ENCODE peak calls at places on chromosomes 2 and 18, in seven cellular contexts. H is heart left ventricle, L is right lobe of liver, K is A549, Y is WTC11, N is HFF-Myc, Q is pancreas. C is an unnamed sample.

GRCh38 chr2:216312441-216312840 is 59.8 kb downstream of the MARCHF4 start:
- DNase-seq in H (no peak), L (no peak), K (no peak), Y (no peak), N (no peak), Q (no peak), C (no peak)

GRCh38 chr18:31429623-31430022 is 17.9 kb upstream of the DSG3 start:
- DNase-seq in H (no peak), L (no peak), K (peak), Y (no peak), N (no peak), Q (no peak), C (no peak)

GRCh38 chr2:63679252-63679850 is 90.6 kb downstream of the MDH1 start:
- DNase-seq in H (no peak), L (no peak), K (no peak), Y (no peak), N (no peak), Q (no peak), C (no peak)

GRCh38 chr2:240127911-240128607 is 8.0 kb downstream of the COPS9 start:
- DNase-seq in H (no peak), L (no peak), K (no peak), Y (no peak), N (no peak), Q (no peak), C (no peak)

GRCh38 chr2:71122917-71123316 is 7.1 kb downstream of the MCEE start:
- DNase-seq in H (no peak), L (no peak), K (no peak), Y (no peak), N (no peak), Q (no peak), C (no peak)

GRCh38 chr18:67104700-67105284 is 411.7 kb downstream of the DSEL start:
- DNase-seq in H (no peak), L (peak), K (peak), Y (peak), N (peak), Q (peak), C (peak)

GRCh38 chr2:215677466-215677865 is 241.6 kb upstream of the FN1 start:
- DNase-seq in H (no peak), L (no peak), K (no peak), Y (no peak), N (no peak), Q (no peak), C (no peak)

GRCh38 chr2:56118474-56118873 is 65.3 kb upstream of the CCDC85A start:
- DNase-seq in H (no peak), L (no peak), K (no peak), Y (no peak), N (no peak), Q (no peak), C (no peak)

GRCh38 chr2:72581560-72582181 is 244.2 kb downstream of the EXOC6B start:
- DNase-seq in H (no peak), L (no peak), K (peak), Y (peak), N (no peak), Q (no peak), C (no peak)

GRCh38 chr18:7755753-7756475 is 188.8 kb downstream of the PTPRM start:
- DNase-seq in H (no peak), L (no peak), K (no peak), Y (no peak), N (no peak), Q (no peak), C (no peak)

GRCh38 chr2:203886579-203887230 is 19.1 kb downstream of the CTLA4 start:
- DNase-seq in H (no peak), L (no peak), K (no peak), Y (no peak), N (no peak), Q (no peak), C (no peak)

GRCh38 chr2:240817496-240818292 is 2.3 kb downstream of the KIF1A start:
- DNase-seq in H (no peak), L (no peak), K (no peak), Y (no peak), N (no peak), Q (no peak), C (no peak)

GRCh38 chr2:103773884-103774283 is 1012.1 kb downstream of the TMEM182 start:
- DNase-seq in H (no peak), L (no peak), K (no peak), Y (no peak), N (no peak), Q (no peak), C (no peak)

GRCh38 chr2:31282634-31283033 is 48.7 kb downstream of the EHD3 start:
- DNase-seq in H (no peak), L (no peak), K (no peak), Y (no peak), N (no peak), Q (no peak), C (no peak)

GRCh38 chr18:12652861-12653401 is 5.0 kb downstream of the SPIRE1 start:
- DNase-seq in H (no peak), L (no peak), K (no peak), Y (no peak), N (no peak), Q (no peak), C (no peak)

GRCh38 chr18:40904295-40904694 is 1050.7 kb upstream of the PIK3C3 start:
- DNase-seq in H (no peak), L (no peak), K (no peak), Y (no peak), N (no peak), Q (no peak), C (no peak)

GRCh38 chr2:30315391-30316055 is 84.2 kb downstream of the LBH start:
- DNase-seq in H (no peak), L (no peak), K (no peak), Y (no peak), N (no peak), Q (no peak), C (no peak)

GRCh38 chr2:21642647-21643046 is 518.9 kb downstream of the TDRD15 start:
- DNase-seq in H (no peak), L (no peak), K (no peak), Y (no peak), N (no peak), Q (no peak), C (no peak)

GRCh38 chr2:218229239-218229638 is 12.2 kb downstream of the ARPC2 start:
- DNase-seq in H (no peak), L (no peak), K (peak), Y (no peak), N (peak), Q (no peak), C (peak)

GRCh38 chr2:203562283-203562682 is 27.2 kb upstream of the RAPH1 start:
- DNase-seq in H (no peak), L (no peak), K (no peak), Y (no peak), N (no peak), Q (no peak), C (no peak)

GRCh38 chr2:23926289-23926749 is 604 bp downstream of the ATAD2B start:
- DNase-seq in H (peak), L (no peak), K (no peak), Y (peak), N (no peak), Q (no peak), C (no peak)

GRCh38 chr2:83900859-83901258 is 558.2 kb downstream of the SUCLG1 start:
- DNase-seq in H (no peak), L (no peak), K (peak), Y (no peak), N (no peak), Q (no peak), C (no peak)

GRCh38 chr2:100563407-100564247 is 834 bp downstream of the PDCL3 start:
- DNase-seq in H (no peak), L (no peak), K (no peak), Y (no peak), N (no peak), Q (no peak), C (no peak)

GRCh38 chr2:236403125-236403524 is 138.9 kb upstream of the ASB18 start:
- DNase-seq in H (no peak), L (no peak), K (no peak), Y (no peak), N (no peak), Q (no peak), C (no peak)

GRCh38 chr18:43662657-43663056 is 385.4 kb upstream of the SYT4 start:
- DNase-seq in H (no peak), L (no peak), K (no peak), Y (no peak), N (peak), Q (no peak), C (peak)

GRCh38 chr2:12032421-12032820 is 286.0 kb downstream of the LPIN1 start:
- DNase-seq in H (no peak), L (no peak), K (no peak), Y (no peak), N (no peak), Q (no peak), C (no peak)

GRCh38 chr2:109663721-109664120 is 49.6 kb downstream of the SOWAHC start:
- DNase-seq in H (peak), L (peak), K (no peak), Y (no peak), N (peak), Q (no peak), C (peak)

GRCh38 chr2:202588647-202589581 is 45.9 kb upstream of the FAM117B start:
- DNase-seq in H (peak), L (peak), K (peak), Y (peak), N (peak), Q (peak), C (no peak)

GRCh38 chr2:740446-741293 is 63.5 kb upstream of the TMEM18 start:
- DNase-seq in H (peak), L (peak), K (peak), Y (peak), N (peak), Q (peak), C (peak)

GRCh38 chr2:64550042-64550441 is 25.9 kb downstream of the AFTPH start:
- DNase-seq in H (no peak), L (no peak), K (no peak), Y (no peak), N (no peak), Q (no peak), C (no peak)

GRCh38 chr2:129812071-129812470 is 167.4 kb upstream of the RAB6C start:
- DNase-seq in H (peak), L (no peak), K (no peak), Y (no peak), N (no peak), Q (no peak), C (no peak)

GRCh38 chr2:38409136-38409903 is 32.2 kb upstream of the ATL2 start:
- DNase-seq in H (peak), L (no peak), K (no peak), Y (no peak), N (no peak), Q (peak), C (no peak)

GRCh38 chr18:78720456-78721250 is 259.0 kb upstream of the SALL3 start:
- DNase-seq in H (no peak), L (no peak), K (no peak), Y (no peak), N (no peak), Q (no peak), C (no peak)

GRCh38 chr18:51235011-51235789 is 37.7 kb upstream of the MEX3C start:
- DNase-seq in H (no peak), L (no peak), K (peak), Y (no peak), N (no peak), Q (no peak), C (no peak)

GRCh38 chr2:84865181-84865783 is 15.6 kb downstream of the TRABD2A start:
- DNase-seq in H (no peak), L (no peak), K (peak), Y (no peak), N (no peak), Q (no peak), C (no peak)

GRCh38 chr18:70781860-70782453 is 493.1 kb downstream of the SOCS6 start:
- DNase-seq in H (no peak), L (peak), K (peak), Y (peak), N (no peak), Q (peak), C (no peak)

GRCh38 chr2:68776124-68776523 is 41.5 kb downstream of the ARHGAP25 start:
- DNase-seq in H (no peak), L (no peak), K (no peak), Y (no peak), N (no peak), Q (no peak), C (no peak)
- TF ChIP-seq CTCF in H (no peak), L (no peak), K (no peak), Y (no peak), N (no peak), Q (no peak), C (peak)

GRCh38 chr2:25955036-25955435 is 27.3 kb downstream of the KIF3C start:
- DNase-seq in H (no peak), L (no peak), K (no peak), Y (no peak), N (no peak), Q (no peak), C (no peak)

GRCh38 chr2:25960396-25960795 is 21.9 kb downstream of the KIF3C start:
- DNase-seq in H (no peak), L (no peak), K (no peak), Y (no peak), N (no peak), Q (no peak), C (no peak)

GRCh38 chr2:25957743-25958142 is 24.6 kb downstream of the KIF3C start:
- DNase-seq in H (no peak), L (no peak), K (no peak), Y (no peak), N (no peak), Q (no peak), C (no peak)

GRCh38 chr2:25954199-25954752 is 28.0 kb downstream of the KIF3C start:
- DNase-seq in H (no peak), L (no peak), K (no peak), Y (peak), N (no peak), Q (no peak), C (no peak)

DNA sequence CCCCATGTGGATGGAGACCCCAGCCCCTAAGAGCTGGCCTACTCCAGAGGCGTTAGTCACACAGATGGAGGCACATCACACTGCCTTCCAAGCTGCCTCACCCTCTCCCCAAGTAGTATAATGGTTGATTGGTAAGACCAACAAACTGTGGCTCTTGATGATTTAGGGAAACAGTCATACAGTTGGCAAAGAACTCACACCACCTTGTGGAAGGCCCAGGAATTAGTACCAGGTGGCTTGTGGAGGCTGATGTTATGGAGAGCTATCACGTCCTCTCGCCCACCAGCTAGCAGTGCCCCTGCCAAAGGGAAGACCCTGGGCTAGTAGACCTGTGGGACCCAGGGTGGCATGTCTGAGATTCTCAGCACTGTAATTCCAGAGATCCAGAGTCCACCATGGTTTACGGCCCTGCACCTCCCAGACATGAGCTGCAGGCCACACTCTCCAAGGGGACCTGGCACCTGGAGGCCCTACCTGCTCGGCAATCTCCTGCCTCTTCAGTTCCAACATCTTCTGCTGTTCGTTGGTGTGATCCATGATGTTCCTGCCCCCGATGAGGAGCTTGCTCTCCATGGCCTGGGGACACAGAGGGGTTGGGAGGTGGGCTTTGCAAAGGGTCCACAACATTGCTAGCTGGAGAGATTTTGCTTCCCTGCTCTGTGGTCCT is 26.3 kb downstream of the KIF3C start:
- DNase-seq in H (no peak), L (no peak), K (peak), Y (no peak), N (no peak), Q (no peak), C (no peak)
- TF ChIP-seq CTCF in H (peak), L (no peak), K (peak), Y (no peak), N (no peak), Q (no peak), C (no peak)

GRCh38 chr2:135600915-135601314 is 69.6 kb downstream of the R3HDM1 start:
- DNase-seq in H (no peak), L (no peak), K (peak), Y (no peak), N (no peak), Q (no peak), C (no peak)
- TF ChIP-seq CTCF in H (peak), L (no peak), K (peak), Y (no peak), N (no peak), Q (no peak), C (peak)

GRCh38 chr2:151947524-151948165 is 119.4 kb upstream of the ARL5A start:
- DNase-seq in H (no peak), L (no peak), K (no peak), Y (peak), N (no peak), Q (no peak), C (no peak)
- TF ChIP-seq CTCF in H (no peak), L (no peak), K (no peak), Y (no peak), N (no peak), Q (no peak), C (no peak)

C was measured in AG09309.